ENCODE peak calls at places on chromosomes 3 and 15, in five cellular contexts. One of them, this sample, is unnamed.

GRCh38 chr3:41290306-41290705 is 91.0 kb downstream of the CTNNB1 start:
- DNase-seq in heart right ventricle: no peak
- DNase-seq in fibroblast of lung: no peak
- DNase-seq in sigmoid colon: no peak
- DNase-seq in uterus: no peak
- DNase-seq in this sample: no peak

GRCh38 chr3:129078510-129078909 is 17.9 kb downstream of the GP9 start:
- DNase-seq in heart right ventricle: no peak
- DNase-seq in fibroblast of lung: no peak
- DNase-seq in sigmoid colon: no peak
- DNase-seq in uterus: no peak
- DNase-seq in this sample: no peak

GRCh38 chr3:113247051-113247450 is 35.7 kb downstream of the BOC start:
- DNase-seq in heart right ventricle: no peak
- DNase-seq in fibroblast of lung: no peak
- DNase-seq in sigmoid colon: no peak
- DNase-seq in uterus: no peak
- DNase-seq in this sample: no peak

GRCh38 chr3:171297951-171298350 is 162.3 kb downstream of the TNIK start:
- DNase-seq in heart right ventricle: no peak
- DNase-seq in fibroblast of lung: no peak
- DNase-seq in sigmoid colon: no peak
- DNase-seq in uterus: no peak
- DNase-seq in this sample: no peak

GRCh38 chr3:69249001-69249400 is 126.6 kb upstream of the LMOD3 start:
- DNase-seq in heart right ventricle: no peak
- DNase-seq in fibroblast of lung: no peak
- DNase-seq in sigmoid colon: no peak
- DNase-seq in uterus: no peak
- DNase-seq in this sample: no peak

GRCh38 chr15:39598186-39598850 is 17.4 kb downstream of the THBS1 start:
- DNase-seq in heart right ventricle: no peak
- DNase-seq in fibroblast of lung: no peak
- DNase-seq in sigmoid colon: no peak
- DNase-seq in uterus: no peak
- DNase-seq in this sample: no peak

GRCh38 chr3:46503194-46503924 is 5.6 kb downstream of the RTP3 start:
- DNase-seq in heart right ventricle: no peak
- DNase-seq in fibroblast of lung: no peak
- DNase-seq in sigmoid colon: no peak
- DNase-seq in uterus: no peak
- DNase-seq in this sample: no peak

GRCh38 chr3:155262295-155262694 is 31.2 kb downstream of the STRIT1 start:
- DNase-seq in heart right ventricle: no peak
- DNase-seq in fibroblast of lung: no peak
- DNase-seq in sigmoid colon: no peak
- DNase-seq in uterus: no peak
- DNase-seq in this sample: no peak

GRCh38 chr15:59814409-59814808 is 125.3 kb upstream of the BNIP2 start:
- DNase-seq in heart right ventricle: no peak
- DNase-seq in fibroblast of lung: no peak
- DNase-seq in sigmoid colon: no peak
- DNase-seq in uterus: no peak
- DNase-seq in this sample: no peak

GRCh38 chr15:81548350-81549116 is 174.5 kb upstream of the TMC3 start:
- DNase-seq in heart right ventricle: no peak
- DNase-seq in fibroblast of lung: peak; percentile 16
- DNase-seq in sigmoid colon: no peak
- DNase-seq in uterus: no peak
- DNase-seq in this sample: no peak

GRCh38 chr3:20561166-20561565 is 375.2 kb upstream of the SGO1 start:
- DNase-seq in heart right ventricle: no peak
- DNase-seq in fibroblast of lung: peak; percentile 59
- DNase-seq in sigmoid colon: no peak
- DNase-seq in uterus: no peak
- DNase-seq in this sample: no peak

GRCh38 chr15:47944911-47945310 is 175.9 kb upstream of the SLC24A5 start:
- DNase-seq in heart right ventricle: no peak
- DNase-seq in fibroblast of lung: no peak
- DNase-seq in sigmoid colon: no peak
- DNase-seq in uterus: no peak
- DNase-seq in this sample: no peak

GRCh38 chr15:42092666-42093445 is 1.5 kb downstream of the PLA2G4D start:
- DNase-seq in heart right ventricle: no peak
- DNase-seq in fibroblast of lung: no peak
- DNase-seq in sigmoid colon: no peak
- DNase-seq in uterus: no peak
- DNase-seq in this sample: no peak

GRCh38 chr3:25567806-25568524 is 96.7 kb downstream of the TOP2B start:
- DNase-seq in heart right ventricle: no peak
- DNase-seq in fibroblast of lung: no peak
- DNase-seq in sigmoid colon: no peak
- DNase-seq in uterus: no peak
- DNase-seq in this sample: no peak

GRCh38 chr3:108677811-108678210 is 79.4 kb downstream of the RETNLB start:
- DNase-seq in heart right ventricle: no peak
- DNase-seq in fibroblast of lung: no peak
- DNase-seq in sigmoid colon: no peak
- DNase-seq in uterus: no peak
- DNase-seq in this sample: no peak

GRCh38 chr3:105448338-105448982 is 81.8 kb downstream of the ALCAM start:
- DNase-seq in heart right ventricle: no peak
- DNase-seq in fibroblast of lung: peak; percentile 50
- DNase-seq in sigmoid colon: no peak
- DNase-seq in uterus: no peak
- DNase-seq in this sample: no peak

GRCh38 chr3:49351521-49352011 is 6.6 kb downstream of the GPX1 start:
- DNase-seq in heart right ventricle: no peak
- DNase-seq in fibroblast of lung: peak; percentile 91
- DNase-seq in sigmoid colon: no peak
- DNase-seq in uterus: no peak
- DNase-seq in this sample: peak; percentile 89

GRCh38 chr3:195929452-195929851 is 21.1 kb upstream of the TNK2 start:
- DNase-seq in heart right ventricle: no peak
- DNase-seq in fibroblast of lung: no peak
- DNase-seq in sigmoid colon: peak; percentile 11
- DNase-seq in uterus: no peak
- DNase-seq in this sample: no peak

GRCh38 chr3:79491029-79491634 is 276.7 kb downstream of the ROBO1 start:
- DNase-seq in heart right ventricle: no peak
- DNase-seq in fibroblast of lung: peak; percentile 67
- DNase-seq in sigmoid colon: no peak
- DNase-seq in uterus: no peak
- DNase-seq in this sample: no peak

GRCh38 chr15:39025881-39026280 is 461.3 kb upstream of the RASGRP1 start:
- DNase-seq in heart right ventricle: no peak
- DNase-seq in fibroblast of lung: no peak
- DNase-seq in sigmoid colon: no peak
- DNase-seq in uterus: no peak
- DNase-seq in this sample: no peak

GRCh38 chr15:51161491-51162260 is 67.0 kb upstream of the TNFAIP8L3 start:
- DNase-seq in heart right ventricle: no peak
- DNase-seq in fibroblast of lung: peak; percentile 40
- DNase-seq in sigmoid colon: no peak
- DNase-seq in uterus: no peak
- DNase-seq in this sample: no peak

GRCh38 chr3:196969660-196970546 is 1.3 kb upstream of the PIGZ start:
- DNase-seq in heart right ventricle: peak; percentile 27
- DNase-seq in fibroblast of lung: peak; percentile 27
- DNase-seq in sigmoid colon: no peak
- DNase-seq in uterus: no peak
- DNase-seq in this sample: no peak

GRCh38 chr3:195411831-195412230 is 31.0 kb downstream of the ACAP2 start:
- DNase-seq in heart right ventricle: no peak
- DNase-seq in fibroblast of lung: peak; percentile 78
- DNase-seq in sigmoid colon: no peak
- DNase-seq in uterus: no peak
- DNase-seq in this sample: no peak

GRCh38 chr3:186949281-186949982 is 19.1 kb downstream of the ST6GAL1 start:
- DNase-seq in heart right ventricle: no peak
- DNase-seq in fibroblast of lung: peak; percentile 57
- DNase-seq in sigmoid colon: no peak
- DNase-seq in uterus: no peak
- DNase-seq in this sample: no peak

GRCh38 chr15:36362508-36362907 is 216.9 kb upstream of the CDIN1 start:
- DNase-seq in heart right ventricle: peak; percentile 7
- DNase-seq in fibroblast of lung: peak; percentile 82
- DNase-seq in sigmoid colon: no peak
- DNase-seq in uterus: no peak
- DNase-seq in this sample: no peak

GRCh38 chr3:196323723-196324122 is 5.7 kb upstream of the DYNLT2B start:
- DNase-seq in heart right ventricle: peak; percentile 10
- DNase-seq in fibroblast of lung: no peak
- DNase-seq in sigmoid colon: no peak
- DNase-seq in uterus: no peak
- DNase-seq in this sample: no peak

GRCh38 chr3:57972421-57973111 is 35.7 kb upstream of the FLNB start:
- DNase-seq in heart right ventricle: no peak
- DNase-seq in fibroblast of lung: no peak
- DNase-seq in sigmoid colon: no peak
- DNase-seq in uterus: no peak
- DNase-seq in this sample: no peak

DNA sequence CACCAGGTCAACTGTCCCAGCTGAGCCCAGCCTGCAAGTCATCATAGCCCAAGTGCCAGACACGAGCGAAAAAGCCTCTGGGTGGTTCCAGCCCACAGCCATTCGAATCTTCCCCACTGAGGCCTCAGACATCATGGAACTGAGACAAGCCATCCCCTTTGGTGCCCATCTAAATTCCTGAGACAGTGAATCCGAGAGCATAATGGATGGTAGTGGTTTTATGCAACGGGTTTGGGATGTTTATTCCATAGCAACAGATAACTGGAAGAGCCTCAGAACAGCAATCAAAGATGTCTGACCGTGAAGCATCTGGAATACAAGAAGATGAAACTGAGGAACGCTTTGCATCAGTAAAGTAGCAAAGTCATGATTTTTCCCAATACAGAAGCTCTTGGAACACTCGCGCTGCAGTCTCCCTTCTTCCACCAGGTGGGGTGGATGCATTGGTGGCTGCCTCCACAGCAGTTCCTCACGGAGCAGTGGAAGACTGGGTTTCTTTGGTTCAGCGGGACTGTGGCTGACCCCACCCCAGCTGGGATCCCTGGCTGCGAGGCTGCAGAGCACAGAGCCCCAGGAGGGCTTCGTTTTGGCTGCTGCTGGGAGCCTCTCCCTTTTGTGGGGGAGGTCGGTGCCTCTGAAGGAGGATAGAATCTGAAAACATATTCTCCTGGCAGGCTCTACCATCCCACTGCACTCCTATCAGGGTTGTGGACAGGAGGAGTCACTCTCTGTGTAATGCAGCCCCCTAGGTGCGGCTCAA is 26.4 kb upstream of the PDE8A start:
- DNase-seq in heart right ventricle: peak; percentile 81
- DNase-seq in fibroblast of lung: peak; percentile 71
- DNase-seq in sigmoid colon: peak; percentile 87
- DNase-seq in uterus: peak; percentile 70
- DNase-seq in this sample: no peak
- H3K4me3 ChIP-seq in heart right ventricle: peak overlapping the region; percentile 34
- H3K4me3 ChIP-seq in fibroblast of lung: peak overlapping the region; percentile 14
- H3K4me3 ChIP-seq in sigmoid colon: no peak overlapping the region
- H3K4me3 ChIP-seq in uterus: no peak overlapping the region
- H3K4me3 ChIP-seq in this sample: no peak overlapping the region

GRCh38 chr15:24761704-24762302 is 86.2 kb downstream of the NPAP1 start:
- DNase-seq in heart right ventricle: no peak
- DNase-seq in fibroblast of lung: peak; percentile 8
- DNase-seq in sigmoid colon: no peak
- DNase-seq in uterus: no peak
- DNase-seq in this sample: no peak
- TF ChIP-seq CTCF in heart right ventricle: no peak
- TF ChIP-seq CTCF in fibroblast of lung: peak; percentile 43
- TF ChIP-seq CTCF in sigmoid colon: no peak
- TF ChIP-seq CTCF in uterus: no peak
- TF ChIP-seq CTCF in this sample: peak; percentile 18

DNA sequence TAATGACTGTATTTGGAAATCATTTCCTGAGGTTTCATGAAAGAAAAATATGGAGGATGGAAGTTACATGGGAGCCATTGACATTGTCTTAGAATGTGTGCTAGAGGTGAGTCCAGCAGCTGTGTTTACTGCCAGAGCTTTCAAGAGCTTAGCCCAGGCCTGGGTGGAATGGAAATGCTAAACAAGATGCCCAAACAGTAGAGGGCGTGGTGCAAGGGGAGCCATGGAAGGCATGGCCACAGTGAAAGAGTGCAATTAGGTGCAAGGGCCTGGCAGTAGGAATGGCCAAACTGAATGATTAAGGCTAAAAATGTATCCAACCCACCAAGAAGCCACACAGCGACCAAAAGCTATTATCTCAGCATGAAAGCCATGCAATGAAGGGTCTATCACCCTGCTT is 257.7 kb upstream of the NR2F2 start:
- DNase-seq in heart right ventricle: no peak
- DNase-seq in fibroblast of lung: no peak
- DNase-seq in sigmoid colon: no peak
- DNase-seq in uterus: no peak
- DNase-seq in this sample: no peak
- H3K36me3 ChIP-seq in heart right ventricle: no peaks in the 10 kb centered on the region
- H3K36me3 ChIP-seq in fibroblast of lung: no peaks in the 10 kb centered on the region
- H3K36me3 ChIP-seq in sigmoid colon: no peaks in the 10 kb centered on the region
- H3K36me3 ChIP-seq in uterus: no peaks in the 10 kb centered on the region
- H3K36me3 ChIP-seq in this sample: no peaks in the 10 kb centered on the region

GRCh38 chr15:77632760-77633133 is at the start of gene LINGO1:
- DNase-seq in heart right ventricle: peak; percentile 32
- DNase-seq in fibroblast of lung: peak; percentile 39
- DNase-seq in sigmoid colon: no peak
- DNase-seq in uterus: no peak
- DNase-seq in this sample: no peak
- H3K4me3 ChIP-seq in heart right ventricle: peak within 1 kb of the TSS; percentile 61
- H3K4me3 ChIP-seq in fibroblast of lung: peak within 1 kb of the TSS; percentile 45
- H3K4me3 ChIP-seq in sigmoid colon: peak within 1 kb of the TSS; percentile 34
- H3K4me3 ChIP-seq in uterus: peak within 1 kb of the TSS; percentile 20
- H3K4me3 ChIP-seq in this sample: peak within 1 kb of the TSS; percentile 21

GRCh38 chr3:174403831-174404230 is 455.3 kb upstream of the NAALADL2 start:
- DNase-seq in heart right ventricle: no peak
- DNase-seq in fibroblast of lung: no peak
- DNase-seq in sigmoid colon: no peak
- DNase-seq in uterus: no peak
- DNase-seq in this sample: no peak

GRCh38 chr3:174398761-174399160 is 460.4 kb upstream of the NAALADL2 start:
- DNase-seq in heart right ventricle: no peak
- DNase-seq in fibroblast of lung: peak; percentile 21
- DNase-seq in sigmoid colon: no peak
- DNase-seq in uterus: no peak
- DNase-seq in this sample: no peak

DNA sequence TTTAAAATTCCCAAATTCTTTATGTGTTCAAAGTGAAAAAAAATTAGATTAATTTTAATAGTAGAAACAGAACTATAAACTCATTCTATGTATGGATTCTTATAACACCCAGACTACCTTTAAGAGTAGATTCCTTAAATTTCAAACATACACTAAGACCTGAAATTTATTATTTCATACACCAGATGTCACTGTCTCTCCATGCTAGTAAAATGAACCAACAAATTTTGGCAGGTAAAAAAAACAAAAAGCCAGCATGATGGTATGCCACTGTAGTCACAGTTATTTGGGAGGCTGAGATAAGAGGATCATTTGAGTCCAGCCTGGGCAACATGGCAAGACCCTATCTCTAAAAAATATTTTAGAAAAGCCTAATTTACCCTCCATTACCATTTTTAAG is 461.3 kb upstream of the NAALADL2 start:
- DNase-seq in heart right ventricle: no peak
- DNase-seq in fibroblast of lung: peak; percentile 30
- DNase-seq in sigmoid colon: no peak
- DNase-seq in uterus: no peak
- DNase-seq in this sample: no peak
- TF ChIP-seq CTCF in heart right ventricle: no peak
- TF ChIP-seq CTCF in fibroblast of lung: peak; percentile 29
- TF ChIP-seq CTCF in sigmoid colon: no peak
- TF ChIP-seq CTCF in uterus: peak; percentile 39
- TF ChIP-seq CTCF in this sample: peak; percentile 3

This sample was measured in kidney epithelial cell.